ENCODE peak calls at places on chromosomes 7 and 10, in five cellular contexts. T is stomach, J is suprapubic skin, O is Panc1, E is GM23338. Q is an unnamed sample.
A peak's percentile ranks its signal among the peaks of the same experiment; 100 is the strongest.

GRCh38 chr10:57018452-57018851 is 657.4 kb upstream of the ZWINT start:
- DNase-seq in O (no peak), T (no peak), E (peak; percentile 67), J (no peak), Q (no peak)

GRCh38 chr7:47326808-47327207 is 255.1 kb downstream of the TNS3 start:
- DNase-seq in O (no peak), J (no peak), E (no peak), T (no peak), Q (no peak)

GRCh38 chr10:102657984-102658724 is 13.9 kb downstream of the TRIM8 start:
- DNase-seq in O (no peak), E (no peak), T (peak; percentile 92), J (no peak), Q (peak; percentile 69)

GRCh38 chr10:36224431-36224985 is 582.4 kb upstream of the FZD8 start:
- DNase-seq in E (no peak), T (no peak), J (no peak), O (no peak), Q (no peak)

GRCh38 chr10:22988581-22989360 is 60.9 kb downstream of the ARMC3 start:
- DNase-seq in O (peak; percentile 35), J (no peak), E (peak; percentile 75), T (peak; percentile 67), Q (peak; percentile 47)

GRCh38 chr7:155377071-155377836 is 79.6 kb downstream of the INSIG1 start:
- DNase-seq in O (no peak), J (no peak), E (no peak), T (no peak), Q (no peak)

GRCh38 chr7:110922906-110923305 is 168.0 kb upstream of the LRRN3 start:
- DNase-seq in J (no peak), T (no peak), E (no peak), O (no peak), Q (no peak)

GRCh38 chr7:158581440-158582088 is 6.1 kb downstream of the PTPRN2 start:
- DNase-seq in T (peak; percentile 76), E (no peak), O (no peak), J (no peak), Q (no peak)

GRCh38 chr10:54800677-54801480 is at the start of gene PCDH15:
- DNase-seq in J (no peak), T (no peak), E (peak; percentile 80), O (peak; percentile 22), Q (no peak)

GRCh38 chr10:101694674-101695403 is at the start of gene FBXW4:
- DNase-seq in E (peak; percentile 85), J (peak; percentile 84), O (no peak), T (peak; percentile 68), Q (peak; percentile 57)

GRCh38 chr7:22301790-22302189 is 55.2 kb downstream of the RAPGEF5 start:
- DNase-seq in J (no peak), E (no peak), O (no peak), T (peak; percentile 30), Q (no peak)

GRCh38 chr7:22300839-22301238 is 56.1 kb downstream of the RAPGEF5 start:
- DNase-seq in E (no peak), O (no peak), T (no peak), J (no peak), Q (no peak)

GRCh38 chr7:22302193-22302592 is 54.8 kb downstream of the RAPGEF5 start:
- DNase-seq in J (no peak), T (no peak), E (no peak), O (no peak), Q (no peak)

GRCh38 chr7:22305706-22306105 is 51.2 kb downstream of the RAPGEF5 start:
- DNase-seq in O (no peak), E (no peak), T (no peak), J (no peak), Q (no peak)

GRCh38 chr7:22302951-22303423 is 54.0 kb downstream of the RAPGEF5 start:
- DNase-seq in E (no peak), T (no peak), J (no peak), O (no peak), Q (no peak)
- TF ChIP-seq POLR2AphosphoS5 in E (no peak), T (no peak), J (no peak), O (no peak), Q (no peak)

DNA sequence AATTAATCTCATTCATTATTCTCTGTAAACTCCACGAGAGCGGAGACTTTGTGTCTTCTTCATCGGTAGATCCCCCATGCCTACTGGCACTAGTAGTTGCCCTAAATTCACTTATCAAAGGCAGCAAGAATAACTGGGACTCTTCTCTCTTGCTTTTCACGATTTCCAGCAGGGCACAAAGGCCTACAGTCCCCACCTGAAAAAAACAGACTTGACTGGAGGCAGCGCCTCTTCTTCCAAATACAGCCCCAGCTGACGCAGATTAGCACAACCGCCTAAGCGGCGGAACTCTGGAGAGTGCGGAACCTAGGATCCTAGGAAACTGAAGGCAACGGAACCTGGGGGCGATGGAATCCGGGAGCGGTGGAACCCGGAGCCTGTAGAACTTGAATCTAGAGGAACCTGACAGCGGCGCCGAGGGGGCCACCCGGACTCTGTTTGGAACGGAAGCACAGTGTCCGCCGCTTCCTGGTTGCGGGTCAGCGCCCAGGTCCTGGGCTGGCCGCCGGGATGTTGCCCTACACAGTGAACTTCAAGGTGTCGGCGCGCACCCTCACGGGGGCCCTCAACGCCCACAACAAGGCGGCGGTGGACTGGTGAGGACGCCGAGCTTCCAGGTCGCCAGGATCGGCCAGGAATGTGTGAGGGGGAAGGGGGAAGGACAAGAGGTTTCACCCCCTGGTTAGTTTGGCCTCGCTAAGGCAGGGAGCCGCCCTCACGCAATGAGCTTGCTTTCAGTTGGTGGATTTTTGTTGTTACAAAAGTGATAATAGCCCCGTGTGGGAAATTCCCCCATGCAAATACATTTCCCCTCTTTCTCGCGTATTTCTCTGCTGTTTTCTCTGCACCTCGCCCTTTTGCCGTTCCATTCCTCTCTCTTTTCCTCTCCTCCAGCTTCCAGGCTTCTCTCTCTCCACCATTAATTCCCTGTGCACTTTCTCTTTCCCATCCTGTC is at the start of gene WDR11:
- DNase-seq in O (peak; percentile 62), J (peak; percentile 95), T (peak; percentile 90), E (peak; percentile 98), Q (peak; percentile 78)
- TF ChIP-seq POLR2AphosphoS5 in O (peak; percentile 95), J (peak; percentile 74), T (peak; percentile 88), E (peak; percentile 91), Q (peak; percentile 72)

DNA sequence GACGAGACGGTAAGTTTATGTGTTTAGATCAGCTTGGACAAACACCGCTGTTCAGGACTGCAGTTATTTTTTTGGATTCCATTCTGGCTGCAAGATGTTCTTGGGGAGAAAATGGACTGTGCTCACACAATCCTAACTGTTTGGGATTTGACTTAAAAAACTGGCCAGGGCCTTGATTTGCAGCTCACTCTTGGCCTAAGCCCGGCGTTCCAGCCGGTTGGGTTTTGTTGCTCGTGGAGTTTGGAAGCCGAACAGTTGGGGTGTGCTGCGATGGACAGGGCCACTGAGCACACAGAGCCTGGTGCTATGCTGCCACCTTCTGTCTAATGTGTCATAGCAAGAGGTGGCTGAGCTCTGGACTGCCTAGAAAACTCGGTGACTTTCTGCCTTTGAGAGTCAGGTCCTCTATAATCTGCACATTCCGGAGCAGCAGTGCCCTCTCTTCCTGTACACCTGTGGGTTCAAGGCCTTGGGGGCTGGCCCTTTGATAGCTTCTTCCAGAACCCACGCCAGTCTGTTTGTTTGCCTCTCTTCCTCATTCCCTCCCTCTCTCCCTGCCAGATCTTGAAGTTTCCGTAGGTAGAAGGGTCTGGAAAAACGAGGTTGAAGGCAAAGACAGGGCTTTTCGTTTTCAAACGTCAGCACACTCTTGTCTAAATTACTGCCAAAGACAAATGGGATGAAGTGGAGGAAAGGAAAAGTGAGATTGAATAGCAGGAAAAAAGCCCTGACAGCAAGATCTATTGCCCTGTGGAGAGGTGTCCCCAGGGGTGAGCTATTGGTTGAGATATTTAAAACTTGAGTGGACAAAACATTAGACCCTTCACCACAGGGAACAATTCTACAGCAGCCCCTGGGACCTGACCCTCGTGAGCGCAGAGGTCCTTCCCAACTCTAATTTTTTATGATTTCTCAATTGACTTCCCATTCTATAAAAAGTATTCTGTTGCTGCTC is 167.6 kb upstream of the HABP2 start:
- DNase-seq in J (peak; percentile 91), E (peak; percentile 93), O (peak; percentile 51), T (peak; percentile 81), Q (peak; percentile 85)
- TF ChIP-seq POLR2AphosphoS5 in J (no peak), E (no peak), O (no peak), T (peak; percentile 14), Q (peak; percentile 65)

DNA sequence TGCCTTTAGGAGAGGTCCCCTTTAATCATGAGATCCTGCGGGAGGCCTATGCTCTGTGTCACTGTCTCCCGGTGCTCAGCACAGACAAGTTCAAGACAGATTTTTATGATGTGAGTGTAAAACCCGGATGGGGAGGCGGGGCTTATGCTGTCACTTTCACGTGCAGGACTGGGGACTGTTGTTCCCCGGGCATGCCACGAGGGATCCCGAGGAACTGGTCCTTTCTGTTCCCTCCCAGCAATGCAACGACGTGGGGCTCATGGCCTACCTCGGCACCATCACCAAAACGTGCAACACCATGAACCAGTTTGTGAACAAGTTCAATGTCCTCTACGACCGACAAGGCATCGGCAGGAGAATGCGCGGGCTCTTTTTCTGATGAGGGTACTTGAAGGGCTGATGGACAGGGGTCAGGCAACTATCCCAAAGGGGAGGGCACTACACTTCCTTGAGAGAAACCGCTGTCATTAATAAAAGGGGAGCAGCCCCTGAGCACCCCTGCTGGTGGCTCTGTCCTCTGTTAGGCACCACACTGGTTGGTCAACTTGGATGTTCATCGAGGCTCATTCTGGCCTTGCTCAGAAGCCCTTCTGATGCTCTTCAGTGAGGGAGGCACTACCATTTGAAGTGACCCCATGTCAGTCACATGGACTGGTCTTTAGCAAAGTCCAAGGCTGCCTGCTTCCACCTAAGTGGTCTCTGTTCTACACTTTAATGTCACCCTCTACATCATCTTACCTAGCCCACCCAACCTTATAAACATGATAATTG is 2.8 kb downstream of the COPS6 start:
- DNase-seq in E (peak; percentile 74), T (no peak), J (no peak), O (no peak), Q (no peak)
- TF ChIP-seq POLR2AphosphoS5 in E (peak; percentile 45), T (no peak), J (no peak), O (peak; percentile 68), Q (no peak)

GRCh38 chr10:118571123-118571522 is 24.3 kb downstream of the PRLHR start:
- DNase-seq in T (no peak), J (no peak), E (no peak), O (no peak), Q (peak; percentile 67)
- TF ChIP-seq POLR2AphosphoS5 in T (no peak), J (no peak), E (no peak), O (no peak), Q (peak; percentile 60)

Q was measured in breast epithelium.